ENCODE peak calls at places on chromosome 11, in five cellular contexts. One of them, this sample, is unnamed.
A peak's percentile ranks its signal among the peaks of the same experiment; 100 is the strongest.

GRCh38 chr11:73270855-73271477 is 1.2 kb upstream of the P2RY6 start:
- DNase-seq in AG09309: no peak
- DNase-seq in AG10803: no peak
- DNase-seq in A549: no peak
- DNase-seq in HFF-Myc: no peak
- DNase-seq in this sample: no peak

GRCh38 chr11:12693485-12694181 is 19.4 kb downstream of the TEAD1 start:
- DNase-seq in AG09309: peak; percentile 96
- DNase-seq in AG10803: peak; percentile 98
- DNase-seq in A549: peak; percentile 83
- DNase-seq in HFF-Myc: peak; percentile 98
- DNase-seq in this sample: peak; percentile 98

GRCh38 chr11:87351671-87352070 is 313.9 kb downstream of the TMEM135 start:
- DNase-seq in A549: no peak
- DNase-seq in AG10803: no peak
- DNase-seq in AG09309: no peak
- DNase-seq in HFF-Myc: no peak
- DNase-seq in this sample: no peak

GRCh38 chr11:29914203-29914930 is 102.5 kb downstream of the KCNA4 start:
- DNase-seq in A549: no peak
- DNase-seq in AG10803: peak; percentile 1
- DNase-seq in AG09309: no peak
- DNase-seq in HFF-Myc: no peak
- DNase-seq in this sample: peak; percentile 39

GRCh38 chr11:129643031-129643721 is 172.5 kb upstream of the TMEM45B start:
- DNase-seq in AG10803: peak; percentile 43
- DNase-seq in AG09309: no peak
- DNase-seq in HFF-Myc: no peak
- DNase-seq in A549: peak; percentile 78
- DNase-seq in this sample: peak; percentile 21

GRCh38 chr11:2777871-2778629 is 78.3 kb upstream of the KCNQ1OT1 start:
- DNase-seq in AG10803: no peak
- DNase-seq in A549: no peak
- DNase-seq in AG09309: no peak
- DNase-seq in HFF-Myc: no peak
- DNase-seq in this sample: no peak

GRCh38 chr11:20443596-20443995 is 56.1 kb downstream of the PRMT3 start:
- DNase-seq in AG09309: no peak
- DNase-seq in AG10803: peak; percentile 26
- DNase-seq in A549: peak; percentile 38
- DNase-seq in HFF-Myc: no peak
- DNase-seq in this sample: peak; percentile 50

GRCh38 chr11:118045191-118045590 is 31.7 kb upstream of the TMPRSS4 start:
- DNase-seq in AG10803: no peak
- DNase-seq in HFF-Myc: no peak
- DNase-seq in A549: no peak
- DNase-seq in AG09309: no peak
- DNase-seq in this sample: no peak

GRCh38 chr11:2108675-2109481 is 30.3 kb downstream of the IGF2 start:
- DNase-seq in AG09309: no peak
- DNase-seq in HFF-Myc: no peak
- DNase-seq in A549: no peak
- DNase-seq in AG10803: no peak
- DNase-seq in this sample: no peak

GRCh38 chr11:34154059-34154875 is 48.8 kb downstream of the NAT10 start:
- DNase-seq in AG09309: no peak
- DNase-seq in AG10803: no peak
- DNase-seq in HFF-Myc: no peak
- DNase-seq in A549: no peak
- DNase-seq in this sample: no peak

GRCh38 chr11:66978229-66978628 is 3.1 kb downstream of the C11orf86 start:
- DNase-seq in A549: no peak
- DNase-seq in AG09309: no peak
- DNase-seq in HFF-Myc: no peak
- DNase-seq in AG10803: no peak
- DNase-seq in this sample: no peak

GRCh38 chr11:27812341-27812740 is 112.1 kb upstream of the BDNF start:
- DNase-seq in AG10803: no peak
- DNase-seq in A549: no peak
- DNase-seq in AG09309: peak; percentile 7
- DNase-seq in HFF-Myc: peak; percentile 10
- DNase-seq in this sample: no peak

GRCh38 chr11:134511255-134511654 is 99.2 kb upstream of the B3GAT1 start:
- DNase-seq in A549: no peak
- DNase-seq in AG09309: no peak
- DNase-seq in AG10803: no peak
- DNase-seq in HFF-Myc: no peak
- DNase-seq in this sample: no peak

GRCh38 chr11:28106351-28107043 is 1.5 kb downstream of the KIF18A start:
- DNase-seq in AG10803: no peak
- DNase-seq in HFF-Myc: no peak
- DNase-seq in A549: no peak
- DNase-seq in AG09309: no peak
- DNase-seq in this sample: no peak

GRCh38 chr11:14041040-14041439 is 78.5 kb downstream of the SPON1 start:
- DNase-seq in HFF-Myc: no peak
- DNase-seq in A549: peak; percentile 17
- DNase-seq in AG09309: no peak
- DNase-seq in AG10803: no peak
- DNase-seq in this sample: no peak

GRCh38 chr11:87421422-87421821 is 383.7 kb downstream of the TMEM135 start:
- DNase-seq in AG10803: peak; percentile 84
- DNase-seq in AG09309: peak; percentile 71
- DNase-seq in A549: peak; percentile 83
- DNase-seq in HFF-Myc: peak; percentile 84
- DNase-seq in this sample: peak; percentile 92

GRCh38 chr11:35420371-35420770 is 1.0 kb upstream of the SLC1A2 start:
- DNase-seq in AG10803: no peak
- DNase-seq in AG09309: no peak
- DNase-seq in A549: no peak
- DNase-seq in HFF-Myc: no peak
- DNase-seq in this sample: no peak

GRCh38 chr11:63875506-63875905 is 36.6 kb downstream of the MARK2 start:
- DNase-seq in AG09309: no peak
- DNase-seq in AG10803: no peak
- DNase-seq in HFF-Myc: no peak
- DNase-seq in A549: no peak
- DNase-seq in this sample: no peak

GRCh38 chr11:73554677-73555320 is 43.1 kb downstream of the FAM168A start:
- DNase-seq in HFF-Myc: no peak
- DNase-seq in A549: no peak
- DNase-seq in AG09309: no peak
- DNase-seq in AG10803: no peak
- DNase-seq in this sample: no peak

GRCh38 chr11:36098046-36098445 is 154.2 kb downstream of the LDLRAD3 start:
- DNase-seq in A549: no peak
- DNase-seq in AG09309: no peak
- DNase-seq in HFF-Myc: no peak
- DNase-seq in AG10803: peak; percentile 6
- DNase-seq in this sample: peak; percentile 79

GRCh38 chr11:61752117-61752924 is at the start of gene MYRF:
- DNase-seq in HFF-Myc: no peak
- DNase-seq in A549: no peak
- DNase-seq in AG10803: no peak
- DNase-seq in AG09309: no peak
- DNase-seq in this sample: peak; percentile 26

GRCh38 chr11:45102810-45103621 is 43.4 kb upstream of the PRDM11 start:
- DNase-seq in AG10803: peak; percentile 84
- DNase-seq in AG09309: peak; percentile 57
- DNase-seq in A549: peak; percentile 66
- DNase-seq in HFF-Myc: no peak
- DNase-seq in this sample: peak; percentile 91

GRCh38 chr11:78548911-78549572 is 25.6 kb downstream of the NARS2 start:
- DNase-seq in AG09309: no peak
- DNase-seq in HFF-Myc: no peak
- DNase-seq in AG10803: no peak
- DNase-seq in A549: no peak
- DNase-seq in this sample: no peak

GRCh38 chr11:73982595-73982989 is at the start of gene UCP2:
- DNase-seq in AG09309: no peak
- DNase-seq in AG10803: no peak
- DNase-seq in A549: no peak
- DNase-seq in HFF-Myc: no peak
- DNase-seq in this sample: no peak

GRCh38 chr11:31236052-31236652 is 133.4 kb downstream of the DCDC1 start:
- DNase-seq in A549: peak; percentile 9
- DNase-seq in AG10803: no peak
- DNase-seq in AG09309: no peak
- DNase-seq in HFF-Myc: no peak
- DNase-seq in this sample: peak; percentile 30
- TF ChIP-seq CTCF in A549: peak; percentile 59
- TF ChIP-seq CTCF in AG10803: peak; percentile 46
- TF ChIP-seq CTCF in AG09309: peak; percentile 7
- TF ChIP-seq CTCF in HFF-Myc: no peak
- TF ChIP-seq CTCF in this sample: peak; percentile 39

DNA sequence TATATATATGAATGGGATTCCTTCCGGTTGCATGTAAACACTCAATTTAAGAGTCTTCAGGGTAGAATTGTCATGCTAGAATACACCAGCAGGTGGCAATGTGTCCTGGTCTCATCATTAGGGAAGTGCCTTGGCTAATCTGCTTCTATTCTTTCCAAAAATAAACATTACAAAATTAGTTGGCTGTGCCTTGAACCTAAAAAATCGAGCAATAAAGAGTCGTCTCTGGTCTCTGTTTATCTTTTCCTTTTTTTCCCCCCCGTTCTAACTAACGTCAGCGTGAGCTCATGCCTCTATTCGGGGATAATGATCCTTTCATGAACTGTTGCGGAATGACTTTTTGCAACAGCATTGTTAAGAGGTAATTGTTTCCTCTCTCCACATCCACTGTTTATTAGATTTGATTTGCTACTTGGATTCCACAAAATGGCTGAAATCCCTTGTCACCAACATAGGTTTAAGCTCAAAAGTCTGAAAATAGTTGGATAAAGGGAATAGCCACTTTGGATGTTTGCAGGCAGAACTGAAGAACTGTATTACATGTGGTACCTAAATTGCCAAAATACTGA is 1.2 kb upstream of the ARHGEF12 start:
- DNase-seq in HFF-Myc: peak; percentile 85
- DNase-seq in A549: peak; percentile 76
- DNase-seq in AG10803: peak; percentile 87
- DNase-seq in AG09309: peak; percentile 77
- DNase-seq in this sample: peak; percentile 95
- H3K4me3 ChIP-seq in HFF-Myc: peak overlapping the region; percentile 93
- H3K4me3 ChIP-seq in A549: peak overlapping the region; percentile 64
- H3K4me3 ChIP-seq in AG10803: peak overlapping the region; percentile 70
- H3K4me3 ChIP-seq in AG09309: peak overlapping the region; percentile 60
- H3K4me3 ChIP-seq in this sample: peak overlapping the region; percentile 74

GRCh38 chr11:71372693-71373657 is 75.2 kb downstream of the DHCR7 start:
- DNase-seq in A549: peak; percentile 46
- DNase-seq in AG09309: peak; percentile 11
- DNase-seq in HFF-Myc: no peak
- DNase-seq in AG10803: peak; percentile 42
- DNase-seq in this sample: peak; percentile 36

GRCh38 chr11:71370895-71371673 is 77.1 kb downstream of the DHCR7 start:
- DNase-seq in HFF-Myc: no peak
- DNase-seq in AG09309: no peak
- DNase-seq in A549: no peak
- DNase-seq in AG10803: no peak
- DNase-seq in this sample: no peak

GRCh38 chr11:71373791-71374454 is 74.3 kb downstream of the DHCR7 start:
- DNase-seq in AG10803: no peak
- DNase-seq in A549: no peak
- DNase-seq in AG09309: no peak
- DNase-seq in HFF-Myc: no peak
- DNase-seq in this sample: no peak

GRCh38 chr11:71370020-71370747 is 78.0 kb downstream of the DHCR7 start:
- DNase-seq in HFF-Myc: no peak
- DNase-seq in AG09309: no peak
- DNase-seq in AG10803: no peak
- DNase-seq in A549: no peak
- DNase-seq in this sample: no peak

DNA sequence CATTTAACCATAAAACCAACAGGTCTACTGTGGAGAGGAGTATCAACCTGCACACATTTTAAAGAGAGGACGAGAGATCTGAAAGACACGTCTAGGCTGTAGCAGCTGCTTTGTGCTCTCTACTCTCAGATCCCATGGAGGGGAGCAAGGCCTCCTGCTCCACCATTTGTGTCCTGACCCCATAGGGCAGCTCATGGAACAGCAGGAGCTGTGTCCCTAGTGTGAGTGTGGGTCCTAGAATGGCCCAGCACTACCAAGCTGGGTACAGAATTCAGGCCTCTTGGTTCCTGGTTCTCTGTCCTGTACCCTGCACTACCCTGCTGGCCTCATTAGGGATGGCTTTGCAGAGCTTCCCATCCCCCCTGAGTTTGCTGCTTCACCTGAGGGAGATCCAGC is 76.5 kb downstream of the DHCR7 start:
- DNase-seq in HFF-Myc: no peak
- DNase-seq in A549: no peak
- DNase-seq in AG10803: no peak
- DNase-seq in AG09309: no peak
- DNase-seq in this sample: no peak
- TF ChIP-seq CTCF in HFF-Myc: no peak
- TF ChIP-seq CTCF in A549: no peak
- TF ChIP-seq CTCF in AG10803: no peak
- TF ChIP-seq CTCF in AG09309: no peak
- TF ChIP-seq CTCF in this sample: no peak

GRCh38 chr11:116984186-116984585 is 114.0 kb downstream of the SIK3 start:
- DNase-seq in AG09309: no peak
- DNase-seq in AG10803: no peak
- DNase-seq in HFF-Myc: no peak
- DNase-seq in A549: no peak
- DNase-seq in this sample: peak; percentile 66

GRCh38 chr11:116990061-116990473 is 108.2 kb downstream of the SIK3 start:
- DNase-seq in AG09309: peak; percentile 39
- DNase-seq in HFF-Myc: no peak
- DNase-seq in A549: no peak
- DNase-seq in AG10803: peak; percentile 87
- DNase-seq in this sample: peak; percentile 87

GRCh38 chr11:116989184-116989583 is 109.0 kb downstream of the SIK3 start:
- DNase-seq in AG09309: no peak
- DNase-seq in HFF-Myc: no peak
- DNase-seq in A549: no peak
- DNase-seq in AG10803: no peak
- DNase-seq in this sample: no peak

GRCh38 chr11:116984589-116984988 is 113.6 kb downstream of the SIK3 start:
- DNase-seq in HFF-Myc: peak; percentile 77
- DNase-seq in AG10803: peak; percentile 99
- DNase-seq in AG09309: peak; percentile 97
- DNase-seq in A549: no peak
- DNase-seq in this sample: peak; percentile 89

DNA sequence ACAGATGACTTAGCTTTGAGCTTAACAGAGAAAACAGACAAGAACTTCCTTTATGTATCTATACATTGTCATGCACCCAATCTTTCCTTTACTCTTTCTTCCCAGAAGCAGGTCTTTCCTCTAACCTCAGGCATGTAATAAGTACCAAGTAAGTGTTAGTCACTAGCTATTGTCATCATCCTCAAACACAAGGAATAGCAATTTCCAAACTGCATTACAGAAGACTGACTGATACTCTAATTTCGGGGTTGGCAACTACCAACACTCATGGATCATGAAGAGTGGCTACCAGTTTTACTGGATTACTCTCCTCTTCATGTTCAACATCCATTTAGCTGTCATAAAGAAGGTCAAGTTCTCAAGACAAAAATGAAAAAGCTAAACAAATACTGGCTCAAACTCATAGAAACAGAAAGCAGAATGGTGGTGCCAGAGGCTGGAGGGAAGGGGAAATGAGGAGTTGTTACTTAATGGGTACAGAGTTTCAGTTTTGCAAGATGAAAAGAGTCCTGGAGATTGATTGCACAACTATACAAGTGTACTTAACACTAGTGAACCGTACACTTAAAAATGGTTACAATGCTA is 111.6 kb downstream of the SIK3 start:
- DNase-seq in HFF-Myc: no peak
- DNase-seq in AG09309: peak; percentile 69
- DNase-seq in A549: no peak
- DNase-seq in AG10803: peak; percentile 89
- DNase-seq in this sample: peak; percentile 88
- H3K4me3 ChIP-seq in HFF-Myc: no peak overlapping the region
- H3K4me3 ChIP-seq in AG09309: no peak overlapping the region
- H3K4me3 ChIP-seq in A549: no peak overlapping the region
- H3K4me3 ChIP-seq in AG10803: peak overlapping the region; percentile 11
- H3K4me3 ChIP-seq in this sample: no peak overlapping the region